ENCODE peak calls at places on chromosomes 6 and 20, in seven cellular contexts. E is natural killer cell; N is right lobe of liver; K is stomach; V is AG09309; I is AG04450; T is CD4-positive, alpha-beta T cell. O is an unnamed sample.

GRCh38 chr6:161578478-161578877 is 304.6 kb upstream of the AGPAT4 start:
- DNase-seq in N (no peak), E (no peak), T (no peak), K (no peak), I (no peak), V (no peak), O (no peak)

GRCh38 chr6:78947962-78948361 is 80.6 kb downstream of the IRAK1BP1 start:
- DNase-seq in T (no peak), K (no peak), V (peak; percentile 7), N (no peak), I (peak; percentile 18), E (no peak), O (no peak)

GRCh38 chr20:25859649-25860530 is 163.2 kb upstream of the ZNF337 start:
- DNase-seq in E (peak; percentile 65), K (peak; percentile 75), T (peak; percentile 81), N (peak; percentile 85), I (no peak), V (no peak), O (peak; percentile 72)

GRCh38 chr20:59412896-59413295 is 112.5 kb downstream of the EDN3 start:
- DNase-seq in V (no peak), N (no peak), T (no peak), I (no peak), E (no peak), K (no peak), O (no peak)

GRCh38 chr20:46981184-46981583 is 86.5 kb downstream of the EYA2 start:
- DNase-seq in N (no peak), T (no peak), E (no peak), V (no peak), K (no peak), I (no peak), O (no peak)

GRCh38 chr6:1406306-1407058 is 17.1 kb downstream of the FOXF2 start:
- DNase-seq in V (peak; percentile 43), I (no peak), E (no peak), N (no peak), T (no peak), K (peak; percentile 24), O (no peak)

GRCh38 chr6:111263837-111264236 is 176.5 kb downstream of the SLC16A10 start:
- DNase-seq in E (no peak), K (no peak), I (no peak), V (no peak), T (no peak), N (no peak), O (no peak)

GRCh38 chr20:47392015-47392720 is 35.7 kb upstream of the ZMYND8 start:
- DNase-seq in E (no peak), N (no peak), K (peak; percentile 31), T (no peak), I (peak; percentile 82), V (peak; percentile 89), O (peak; percentile 89)

GRCh38 chr6:45678063-45678620 is 300.4 kb upstream of the SUPT3H start:
- DNase-seq in N (no peak), K (no peak), V (no peak), I (no peak), T (no peak), E (no peak), O (no peak)

GRCh38 chr6:97702226-97702625 is 419.2 kb upstream of the MMS22L start:
- DNase-seq in T (no peak), V (no peak), E (no peak), N (no peak), I (no peak), K (no peak), O (no peak)

GRCh38 chr6:97703661-97704060 is 420.6 kb upstream of the MMS22L start:
- DNase-seq in T (no peak), K (no peak), I (no peak), E (no peak), V (no peak), N (no peak), O (no peak)

DNA sequence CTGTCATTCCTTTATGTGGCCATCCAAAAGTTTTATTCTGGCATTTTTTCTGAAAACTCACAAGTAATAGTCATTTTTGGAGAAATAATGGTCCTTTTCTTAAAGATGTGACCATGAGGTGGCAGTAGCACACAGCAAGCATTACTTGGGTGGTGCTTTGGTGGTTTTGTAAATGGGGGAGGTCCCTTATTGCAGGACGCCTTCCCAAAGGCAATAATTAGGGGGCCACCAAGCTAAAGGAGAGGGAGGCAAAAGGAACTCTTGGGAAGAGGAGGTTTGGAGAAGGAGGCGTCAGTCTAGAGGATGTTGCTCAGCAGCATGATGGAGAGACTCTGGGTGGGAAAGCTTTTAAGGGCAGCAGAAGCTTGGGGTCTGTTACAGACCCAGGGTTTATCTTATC is 422.6 kb upstream of the MMS22L start:
- DNase-seq in V (no peak), E (no peak), I (no peak), K (no peak), T (no peak), N (no peak), O (no peak)
- TF ChIP-seq CTCF in V (no peak), E (no peak), I (peak; percentile 32), K (no peak), T (no peak), N (no peak), O (no peak)

GRCh38 chr20:16007978-16008377 is 565.3 kb downstream of the KIF16B start:
- DNase-seq in T (no peak), E (no peak), V (no peak), K (no peak), I (no peak), N (no peak), O (no peak)
- TF ChIP-seq CTCF in T (no peak), E (no peak), V (no peak), K (no peak), I (peak; percentile 11), N (no peak), O (no peak)

GRCh38 chr6:158313989-158314388 is 1.7 kb downstream of the TULP4 start:
- DNase-seq in K (no peak), E (no peak), V (no peak), N (peak; percentile 30), I (no peak), T (no peak), O (no peak)

GRCh38 chr6:158312165-158312564 is at the start of gene TULP4:
- DNase-seq in E (no peak), T (no peak), V (no peak), K (no peak), I (no peak), N (no peak), O (no peak)

GRCh38 chr6:158312672-158313397 is 570 bp downstream of the TULP4 start:
- DNase-seq in V (no peak), I (no peak), K (no peak), E (no peak), N (no peak), T (no peak), O (no peak)

GRCh38 chr6:158309814-158310213 is 2.5 kb upstream of the TULP4 start:
- DNase-seq in N (no peak), K (no peak), E (no peak), T (no peak), I (no peak), V (no peak), O (no peak)

GRCh38 chr6:158311193-158311592 is 1.1 kb upstream of the TULP4 start:
- DNase-seq in N (no peak), E (no peak), T (no peak), K (no peak), V (no peak), I (no peak), O (no peak)
- TF ChIP-seq CTCF in N (no peak), E (no peak), T (no peak), K (no peak), V (no peak), I (no peak), O (no peak)

GRCh38 chr20:50893620-50894019 is 37.6 kb downstream of the ADNP start:
- DNase-seq in E (no peak), V (no peak), N (no peak), T (no peak), I (no peak), K (no peak), O (no peak)
- TF ChIP-seq CTCF in E (no peak), V (no peak), N (no peak), T (no peak), I (no peak), K (no peak), O (no peak)